ENCODE peak calls at places on chromosome 19, in four cellular contexts. B is SK-N-SH, T is GM23248, K is MM.1S. A is an unnamed sample. For H3K79me2, the result is how much of the 10 kb centered on the place peaks cover.

GRCh38 chr19:42143341-42144234 is 11.3 kb upstream of the POU2F2 start:
- DNase-seq in B (no peak), T (peak), K (no peak), A (no peak)

GRCh38 chr19:36246006-36246391 is 31.1 kb downstream of the ZNF146 start:
- DNase-seq in B (peak), T (peak), K (no peak), A (no peak)

GRCh38 chr19:34313188-34313587 is 51.8 kb upstream of the GPI start:
- DNase-seq in B (no peak), T (peak), K (no peak), A (no peak)

GRCh38 chr19:14479985-14480694 is 5.0 kb upstream of the PTGER1 start:
- DNase-seq in B (peak), T (no peak), K (peak), A (peak)

GRCh38 chr19:289651-290538 is 1.3 kb downstream of the PLPP2 start:
- DNase-seq in B (peak), T (peak), K (peak), A (no peak)

GRCh38 chr19:29928831-29929230 is 13.2 kb upstream of the URI1 start:
- DNase-seq in B (no peak), T (no peak), K (no peak), A (peak)

GRCh38 chr19:53388168-53388567 is 6.8 kb upstream of the ZNF765 start:
- DNase-seq in B (no peak), T (peak), K (no peak), A (no peak)

GRCh38 chr19:32675720-32676185 is at the start of gene RGS9BP:
- DNase-seq in B (peak), T (peak), K (peak), A (no peak)

GRCh38 chr19:10654610-10655456 is 687 bp downstream of the ILF3 start:
- DNase-seq in B (peak), T (peak), K (peak), A (peak)

GRCh38 chr19:53432088-53432661 is 391 bp downstream of the ZNF761 start:
- DNase-seq in B (peak), T (peak), K (no peak), A (peak)

GRCh38 chr19:49362926-49363264 is 679 bp upstream of the TEAD2 start:
- DNase-seq in B (peak), T (peak), K (no peak), A (peak)

GRCh38 chr19:40392894-40393517 is 3.0 kb upstream of the HIPK4 start:
- DNase-seq in B (no peak), T (no peak), K (no peak), A (peak)

GRCh38 chr19:54114340-54114826 is 1.1 kb downstream of the TFPT start:
- DNase-seq in B (peak), T (peak), K (no peak), A (peak)

GRCh38 chr19:5985098-5985783 is 7.3 kb upstream of the RANBP3 start:
- DNase-seq in B (no peak), T (peak), K (no peak), A (no peak)
- TF ChIP-seq EZH2phosphoT487 in B (no peak), T (no peak), K (no peak), A (no peak)

DNA sequence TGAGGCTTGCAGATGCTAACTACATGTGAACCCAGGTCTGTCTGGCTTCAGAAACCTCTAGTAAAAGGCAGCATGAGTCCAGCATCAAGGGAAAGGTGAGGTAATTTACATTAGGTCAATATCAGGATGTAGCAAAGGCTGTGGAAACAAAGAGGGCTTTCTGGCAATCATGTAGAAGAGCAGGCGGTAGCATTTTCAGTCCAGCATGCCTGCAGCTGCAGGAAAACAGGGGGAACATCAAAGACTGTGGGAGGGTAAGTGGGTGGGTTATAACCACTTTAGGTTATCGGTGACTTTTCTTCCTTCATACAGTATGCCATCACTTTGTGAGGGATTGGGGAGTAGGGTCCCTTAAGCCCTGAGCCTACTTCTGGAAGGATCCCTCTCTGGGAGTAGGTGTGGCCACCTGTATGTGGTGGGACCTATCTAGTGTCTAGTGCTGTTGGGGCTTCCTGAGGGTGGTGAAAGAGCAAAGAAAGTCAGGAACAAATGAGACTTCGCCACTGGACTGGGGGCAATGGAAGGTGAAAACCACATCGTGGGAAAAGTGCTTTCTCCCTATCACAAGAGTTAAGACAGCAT is 10.8 kb downstream of the SUGP2 start:
- DNase-seq in B (no peak), T (no peak), K (no peak), A (no peak)
- H3K79me2 ChIP-seq in B (half or more), T (half or more), K (half or more), A (half or more)

GRCh38 chr19:50794074-50794777 is 4.0 kb downstream of the ACP4 start:
- DNase-seq in B (peak), T (peak), K (peak), A (peak)
- TF ChIP-seq EZH2phosphoT487 in B (no peak), T (no peak), K (no peak), A (no peak)

DNA sequence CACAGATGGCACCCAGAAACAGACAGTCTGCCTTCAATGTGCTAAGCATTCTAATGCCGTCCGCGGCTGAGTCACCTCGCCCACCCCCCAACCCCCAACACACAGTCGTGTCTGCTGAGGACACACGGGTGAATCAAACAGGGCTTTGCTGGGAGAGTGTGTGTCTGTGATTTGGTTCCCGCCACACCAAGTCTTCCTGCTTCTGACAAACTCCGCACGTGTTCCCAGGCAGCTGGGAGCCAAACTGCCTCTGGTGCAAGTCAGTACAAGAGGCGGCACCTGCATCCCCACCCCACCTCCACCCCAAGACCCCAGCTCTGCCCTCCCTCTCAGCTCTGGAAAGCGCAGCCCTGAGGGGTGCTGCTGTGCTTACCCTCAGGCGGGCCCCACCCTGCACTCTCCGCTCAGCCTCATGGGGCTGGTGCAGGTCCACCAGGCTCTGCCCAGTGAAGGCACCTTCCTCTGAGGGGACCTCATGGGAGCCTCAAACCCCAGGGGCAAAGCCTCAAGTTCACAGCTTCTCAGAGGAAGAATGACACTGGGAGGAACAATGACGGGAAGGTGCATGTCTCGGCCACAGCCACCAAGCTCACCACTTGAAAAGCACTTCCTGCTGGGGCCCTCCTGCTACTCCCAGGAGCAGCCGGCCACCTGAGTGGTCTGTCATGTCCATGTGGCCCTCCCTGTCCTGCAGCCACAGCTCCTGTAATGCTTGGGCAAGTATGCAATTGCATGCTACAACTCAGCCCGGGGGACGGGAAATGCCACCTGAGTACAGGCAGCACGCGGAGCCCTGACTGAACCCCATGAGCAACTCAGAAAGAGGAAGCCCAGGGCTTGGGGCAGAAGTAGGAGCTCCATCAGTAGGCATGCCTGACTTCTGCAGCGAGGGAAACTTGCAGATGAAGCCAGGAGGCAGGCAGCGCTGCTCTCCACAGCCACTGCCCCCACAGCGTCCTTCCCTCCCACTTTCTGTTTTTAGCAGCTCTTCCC is 15.1 kb upstream of the SLC35E1 start:
- DNase-seq in B (no peak), T (peak), K (peak), A (peak)
- H3K79me2 ChIP-seq in B (half or more), T (half or more), K (half or more), A (half or more)

GRCh38 chr19:6777434-6777833 is 4.9 kb downstream of the VAV1 start:
- DNase-seq in B (no peak), T (no peak), K (no peak), A (no peak)

GRCh38 chr19:6776999-6777398 is 4.5 kb downstream of the VAV1 start:
- DNase-seq in B (no peak), T (no peak), K (no peak), A (no peak)

GRCh38 chr19:6773323-6773931 is 919 bp downstream of the VAV1 start:
- DNase-seq in B (no peak), T (no peak), K (peak), A (peak)

GRCh38 chr19:6772866-6773322 is 386 bp downstream of the VAV1 start:
- DNase-seq in B (no peak), T (no peak), K (no peak), A (no peak)

GRCh38 chr19:6774821-6775707 is 2.6 kb downstream of the VAV1 start:
- DNase-seq in B (no peak), T (peak), K (no peak), A (peak)
- TF ChIP-seq EZH2phosphoT487 in B (no peak), T (no peak), K (no peak), A (no peak)

GRCh38 chr19:16654151-16654550 is 5.8 kb downstream of the SMIM7 start:
- DNase-seq in B (peak), T (no peak), K (no peak), A (no peak)
- H3K79me2 ChIP-seq in B (half or more), T (half or more), K (half or more), A (under half)

GRCh38 chr19:16039081-16039480 is 37.2 kb upstream of the TPM4 start:
- DNase-seq in B (no peak), T (no peak), K (no peak), A (no peak)
- TF ChIP-seq EZH2phosphoT487 in B (no peak), T (no peak), K (no peak), A (no peak)

GRCh38 chr19:3698386-3698950 is 1.8 kb downstream of the PIP5K1C start:
- DNase-seq in B (peak), T (peak), K (no peak), A (no peak)
- H3K79me2 ChIP-seq in B (half or more), T (half or more), K (half or more), A (under half)

GRCh38 chr19:23528376-23528775 is 133.1 kb upstream of the ZNF91 start:
- DNase-seq in B (no peak), T (no peak), K (no peak), A (no peak)

GRCh38 chr19:23525265-23525862 is 130.1 kb upstream of the ZNF91 start:
- DNase-seq in B (no peak), T (no peak), K (no peak), A (no peak)

GRCh38 chr19:23527797-23528196 is 132.5 kb upstream of the ZNF91 start:
- DNase-seq in B (no peak), T (no peak), K (peak), A (peak)

GRCh38 chr19:23523863-23524262 is 128.6 kb upstream of the ZNF91 start:
- DNase-seq in B (no peak), T (no peak), K (no peak), A (no peak)

GRCh38 chr19:23526302-23526701 is 131.0 kb upstream of the ZNF91 start:
- DNase-seq in B (no peak), T (no peak), K (no peak), A (no peak)
- TF ChIP-seq EZH2phosphoT487 in B (no peak), T (no peak), K (no peak), A (no peak)

GRCh38 chr19:1592755-1593628 is at the start of gene MBD3:
- DNase-seq in B (peak), T (peak), K (peak), A (peak)
- H3K79me2 ChIP-seq in B (under half), T (under half), K (under half), A (under half)

A was measured in OCI-LY7.